ENCODE peak calls at places on chromosomes 12 and 14, in eight cellular contexts. A, C, M, R, Y, V, F and I are unnamed samples.

GRCh38 chr14:46136456-46136855 is 515.1 kb downstream of the RPL10L start:
- DNase-seq in A (no peak), C (no peak), M (peak; percentile 91), R (no peak), Y (no peak), V (no peak), F (no peak), I (no peak)

GRCh38 chr12:107917912-107918800 is 143.7 kb downstream of the ASCL4 start:
- DNase-seq in A (no peak), C (peak; percentile 89), M (no peak), R (no peak), Y (peak; percentile 51), V (peak; percentile 54), F (no peak), I (peak; percentile 60)

GRCh38 chr14:22814373-22814772 is 862 bp downstream of the SLC7A7 start:
- DNase-seq in A (no peak), C (no peak), M (no peak), R (no peak), Y (no peak), V (no peak), F (no peak), I (no peak)

GRCh38 chr12:4220489-4220888 is 53.1 kb upstream of the CCND2 start:
- DNase-seq in A (no peak), C (no peak), M (no peak), R (no peak), Y (no peak), V (no peak), F (no peak), I (no peak)

GRCh38 chr12:103964805-103965204 is 867 bp upstream of the TDG start:
- DNase-seq in A (no peak), C (no peak), M (no peak), R (no peak), Y (no peak), V (no peak), F (no peak), I (no peak)

GRCh38 chr12:59780605-59781135 is 184.8 kb downstream of the SLC16A7 start:
- DNase-seq in A (no peak), C (peak; percentile 76), M (peak; percentile 5), R (no peak), Y (peak; percentile 23), V (no peak), F (no peak), I (peak; percentile 61)

GRCh38 chr14:89661392-89661791 is 244.4 kb upstream of the FOXN3 start:
- DNase-seq in A (no peak), C (no peak), M (no peak), R (no peak), Y (no peak), V (no peak), F (no peak), I (no peak)

GRCh38 chr12:69534389-69534822 is 50.9 kb upstream of the CCT2 start:
- DNase-seq in A (peak; percentile 84), C (peak; percentile 96), M (peak; percentile 71), R (peak; percentile 68), Y (peak; percentile 57), V (peak; percentile 30), F (no peak), I (peak; percentile 98)

GRCh38 chr12:107253361-107253760 is 160.0 kb upstream of the CRY1 start:
- DNase-seq in A (no peak), C (no peak), M (no peak), R (no peak), Y (no peak), V (no peak), F (no peak), I (no peak)

GRCh38 chr14:20614038-20614840 is 23.1 kb upstream of the RNASE12 start:
- DNase-seq in A (no peak), C (no peak), M (peak; percentile 28), R (no peak), Y (no peak), V (peak; percentile 49), F (no peak), I (peak; percentile 49)

GRCh38 chr12:49279706-49280159 is 14.9 kb downstream of the TUBA1C start:
- DNase-seq in A (no peak), C (peak; percentile 66), M (no peak), R (no peak), Y (no peak), V (no peak), F (no peak), I (peak; percentile 65)

GRCh38 chr12:56657416-56658379 is 11.9 kb upstream of the ATP5F1B start:
- DNase-seq in A (no peak), C (no peak), M (no peak), R (no peak), Y (peak; percentile 47), V (no peak), F (no peak), I (peak; percentile 58)

GRCh38 chr12:113310489-113310888 is 24.4 kb downstream of the SLC8B1 start:
- DNase-seq in A (no peak), C (peak; percentile 64), M (no peak), R (no peak), Y (peak; percentile 26), V (no peak), F (no peak), I (peak; percentile 32)

GRCh38 chr12:5556033-5556614 is 124.2 kb downstream of the NTF3 start:
- DNase-seq in A (no peak), C (peak; percentile 59), M (no peak), R (no peak), Y (peak; percentile 7), V (peak; percentile 17), F (no peak), I (no peak)

GRCh38 chr14:75726326-75726725 is 65.3 kb downstream of the TTLL5 start:
- DNase-seq in A (no peak), C (no peak), M (no peak), R (no peak), Y (no peak), V (no peak), F (no peak), I (no peak)

GRCh38 chr14:75724414-75725204 is 63.6 kb downstream of the TTLL5 start:
- DNase-seq in A (no peak), C (no peak), M (no peak), R (no peak), Y (peak; percentile 56), V (no peak), F (no peak), I (no peak)

GRCh38 chr14:75723716-75724115 is 62.7 kb downstream of the TTLL5 start:
- DNase-seq in A (no peak), C (no peak), M (no peak), R (no peak), Y (no peak), V (no peak), F (no peak), I (no peak)

GRCh38 chr14:75725481-75725880 is 64.4 kb downstream of the TTLL5 start:
- DNase-seq in A (no peak), C (no peak), M (no peak), R (no peak), Y (no peak), V (no peak), F (no peak), I (peak; percentile 27)

GRCh38 chr14:75727124-75727523 is 66.1 kb downstream of the TTLL5 start:
- DNase-seq in A (no peak), C (no peak), M (no peak), R (no peak), Y (no peak), V (no peak), F (no peak), I (no peak)
- H3K4me3 ChIP-seq in A (no peak overlapping the region), C (no peak overlapping the region), M (no peak overlapping the region), R (no peak overlapping the region), Y (no peak overlapping the region), V (no peak overlapping the region), F (no peak overlapping the region), I (no peak overlapping the region)

DNA sequence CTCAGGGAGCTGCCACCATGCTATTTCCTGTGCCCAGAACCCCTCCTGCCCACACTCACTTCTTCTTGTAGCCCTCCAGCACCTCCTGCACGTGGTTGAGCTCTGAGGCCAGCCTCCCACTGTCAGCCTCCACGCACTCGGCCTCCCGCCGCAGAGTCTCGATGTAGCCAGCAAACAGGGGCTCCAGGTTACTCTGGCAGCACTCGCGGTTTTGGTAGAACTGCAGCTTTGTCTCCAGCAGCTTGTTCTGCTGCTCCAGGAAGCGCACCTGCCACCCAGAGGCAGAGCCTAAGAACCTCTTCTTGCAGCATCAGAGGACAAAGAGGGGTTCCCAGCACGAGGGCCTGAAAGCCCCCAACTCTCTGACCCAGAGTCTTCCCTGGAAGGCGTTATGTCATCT is 2.1 kb downstream of the KRT83 start:
- DNase-seq in A (no peak), C (peak; percentile 29), M (no peak), R (no peak), Y (no peak), V (no peak), F (no peak), I (no peak)
- TF ChIP-seq CTCF in A (no peak), C (peak; percentile 10), M (no peak), R (no peak), Y (no peak), V (peak; percentile 29), F (no peak), I (peak; percentile 43)

GRCh38 chr12:132492951-132493350 is 3.0 kb downstream of the FBRSL1 start:
- DNase-seq in A (no peak), C (no peak), M (no peak), R (no peak), Y (no peak), V (no peak), F (no peak), I (no peak)

GRCh38 chr12:132492522-132492921 is 2.6 kb downstream of the FBRSL1 start:
- DNase-seq in A (no peak), C (no peak), M (no peak), R (no peak), Y (peak; percentile 86), V (no peak), F (peak; percentile 83), I (no peak)

GRCh38 chr12:132495165-132495544 is 5.2 kb downstream of the FBRSL1 start:
- DNase-seq in A (no peak), C (no peak), M (no peak), R (no peak), Y (no peak), V (no peak), F (peak; percentile 78), I (no peak)

GRCh38 chr12:132494294-132495164 is 4.6 kb downstream of the FBRSL1 start:
- DNase-seq in A (no peak), C (no peak), M (no peak), R (no peak), Y (no peak), V (no peak), F (peak; percentile 90), I (peak; percentile 25)

GRCh38 chr12:132493482-132494178 is 3.7 kb downstream of the FBRSL1 start:
- DNase-seq in A (no peak), C (no peak), M (no peak), R (no peak), Y (no peak), V (no peak), F (peak; percentile 78), I (no peak)
- H3K4me3 ChIP-seq in A (no peak overlapping the region), C (no peak overlapping the region), M (no peak overlapping the region), R (no peak overlapping the region), Y (no peak overlapping the region), V (no peak overlapping the region), F (no peak overlapping the region), I (no peak overlapping the region)

DNA sequence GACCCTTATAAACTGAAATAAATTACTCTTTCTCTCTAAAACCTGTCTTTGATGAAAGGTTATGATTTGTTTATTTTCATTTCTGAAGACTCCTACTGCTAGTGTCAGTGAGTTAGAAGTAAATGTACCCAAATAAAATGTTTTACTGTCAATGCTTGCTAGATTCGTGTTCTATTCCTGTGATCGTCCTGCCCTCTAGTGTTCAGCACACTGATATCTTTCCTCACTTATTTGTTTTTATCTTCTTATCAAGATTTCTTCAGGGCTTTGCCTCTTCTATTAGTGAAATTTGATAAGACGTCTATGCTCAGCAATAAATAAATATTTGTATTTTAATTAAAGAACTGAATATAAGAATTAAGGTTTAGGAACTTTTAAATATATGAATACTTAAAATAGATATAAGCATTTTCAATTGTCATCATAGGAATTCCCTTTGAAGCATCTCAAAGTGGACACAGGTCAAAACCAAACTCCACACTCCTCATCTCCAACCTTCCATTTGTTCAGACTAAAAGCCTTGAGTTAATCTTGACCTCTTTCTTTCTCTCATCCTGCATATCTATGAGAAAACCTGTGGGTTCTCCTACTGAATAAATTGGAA is 75.8 kb downstream of the C12orf50 start:
- DNase-seq in A (no peak), C (peak; percentile 71), M (peak; percentile 43), R (no peak), Y (peak; percentile 21), V (peak; percentile 28), F (no peak), I (peak; percentile 66)
- TF ChIP-seq CTCF in A (no peak), C (peak; percentile 80), M (peak; percentile 32), R (no peak), Y (peak; percentile 29), V (peak; percentile 91), F (peak; percentile 15), I (peak; percentile 64)